ENCODE peak calls at places on chromosomes 5 and 9, in four cellular contexts. One of them, this sample, is unnamed.

GRCh38 chr5:59744531-59744992 is 149.0 kb downstream of the PDE4D start:
- DNase-seq in nephron progenitor cell: no peak
- DNase-seq in stimulated activated CD8-positive, alpha-beta memory T cell treated with anti-CD3 and anti-CD28 coated beads, Interleukin-12 subunit alpha, Interleukin-12 subunit beta, amount 100 ng/mL, for 1 hour: no peak
- DNase-seq in Right ventricle myocardium superior: no peak
- DNase-seq in this sample: no peak

GRCh38 chr9:37984278-37984671 is 80.3 kb upstream of the SLC25A51 start:
- DNase-seq in nephron progenitor cell: no peak
- DNase-seq in stimulated activated CD8-positive, alpha-beta memory T cell treated with anti-CD3 and anti-CD28 coated beads, Interleukin-12 subunit alpha, Interleukin-12 subunit beta, amount 100 ng/mL, for 1 hour: no peak
- DNase-seq in Right ventricle myocardium superior: no peak
- DNase-seq in this sample: no peak

GRCh38 chr5:176692326-176692725 is 45.0 kb downstream of the TSPAN17 start:
- DNase-seq in nephron progenitor cell: no peak
- DNase-seq in stimulated activated CD8-positive, alpha-beta memory T cell treated with anti-CD3 and anti-CD28 coated beads, Interleukin-12 subunit alpha, Interleukin-12 subunit beta, amount 100 ng/mL, for 1 hour: no peak
- DNase-seq in Right ventricle myocardium superior: no peak
- DNase-seq in this sample: no peak

GRCh38 chr9:133107961-133108793 is 12.9 kb downstream of the RALGDS start:
- DNase-seq in nephron progenitor cell: no peak
- DNase-seq in stimulated activated CD8-positive, alpha-beta memory T cell treated with anti-CD3 and anti-CD28 coated beads, Interleukin-12 subunit alpha, Interleukin-12 subunit beta, amount 100 ng/mL, for 1 hour: no peak
- DNase-seq in Right ventricle myocardium superior: peak; percentile 27
- DNase-seq in this sample: no peak

GRCh38 chr9:69174645-69175487 is 789 bp downstream of the TJP2 start:
- DNase-seq in nephron progenitor cell: peak; percentile 50
- DNase-seq in stimulated activated CD8-positive, alpha-beta memory T cell treated with anti-CD3 and anti-CD28 coated beads, Interleukin-12 subunit alpha, Interleukin-12 subunit beta, amount 100 ng/mL, for 1 hour: no peak
- DNase-seq in Right ventricle myocardium superior: no peak
- DNase-seq in this sample: no peak

GRCh38 chr9:128333368-128333969 is 6.9 kb upstream of the SLC27A4 start:
- DNase-seq in nephron progenitor cell: peak; percentile 27
- DNase-seq in stimulated activated CD8-positive, alpha-beta memory T cell treated with anti-CD3 and anti-CD28 coated beads, Interleukin-12 subunit alpha, Interleukin-12 subunit beta, amount 100 ng/mL, for 1 hour: no peak
- DNase-seq in Right ventricle myocardium superior: no peak
- DNase-seq in this sample: no peak

GRCh38 chr5:179668404-179668803 is 12.4 kb downstream of the CBY3 start:
- DNase-seq in nephron progenitor cell: peak; percentile 58
- DNase-seq in stimulated activated CD8-positive, alpha-beta memory T cell treated with anti-CD3 and anti-CD28 coated beads, Interleukin-12 subunit alpha, Interleukin-12 subunit beta, amount 100 ng/mL, for 1 hour: no peak
- DNase-seq in Right ventricle myocardium superior: peak; percentile 44
- DNase-seq in this sample: no peak

GRCh38 chr9:95100071-95100627 is 217.4 kb downstream of the FANCC start:
- DNase-seq in nephron progenitor cell: no peak
- DNase-seq in stimulated activated CD8-positive, alpha-beta memory T cell treated with anti-CD3 and anti-CD28 coated beads, Interleukin-12 subunit alpha, Interleukin-12 subunit beta, amount 100 ng/mL, for 1 hour: no peak
- DNase-seq in Right ventricle myocardium superior: no peak
- DNase-seq in this sample: no peak

GRCh38 chr5:72955143-72955767 is 586 bp upstream of the FCHO2 start:
- DNase-seq in nephron progenitor cell: peak; percentile 58
- DNase-seq in stimulated activated CD8-positive, alpha-beta memory T cell treated with anti-CD3 and anti-CD28 coated beads, Interleukin-12 subunit alpha, Interleukin-12 subunit beta, amount 100 ng/mL, for 1 hour: peak; percentile 1
- DNase-seq in Right ventricle myocardium superior: peak; percentile 92
- DNase-seq in this sample: no peak

GRCh38 chr5:97967292-97967691 is 784.2 kb upstream of the RIOK2 start:
- DNase-seq in nephron progenitor cell: no peak
- DNase-seq in stimulated activated CD8-positive, alpha-beta memory T cell treated with anti-CD3 and anti-CD28 coated beads, Interleukin-12 subunit alpha, Interleukin-12 subunit beta, amount 100 ng/mL, for 1 hour: no peak
- DNase-seq in Right ventricle myocardium superior: no peak
- DNase-seq in this sample: no peak

GRCh38 chr9:116792271-116792670 is 105.2 kb downstream of the TRIM32 start:
- DNase-seq in nephron progenitor cell: no peak
- DNase-seq in stimulated activated CD8-positive, alpha-beta memory T cell treated with anti-CD3 and anti-CD28 coated beads, Interleukin-12 subunit alpha, Interleukin-12 subunit beta, amount 100 ng/mL, for 1 hour: no peak
- DNase-seq in Right ventricle myocardium superior: no peak
- DNase-seq in this sample: no peak

GRCh38 chr9:88804289-88804596 is 187.0 kb upstream of the S1PR3 start:
- DNase-seq in nephron progenitor cell: no peak
- DNase-seq in stimulated activated CD8-positive, alpha-beta memory T cell treated with anti-CD3 and anti-CD28 coated beads, Interleukin-12 subunit alpha, Interleukin-12 subunit beta, amount 100 ng/mL, for 1 hour: no peak
- DNase-seq in Right ventricle myocardium superior: no peak
- DNase-seq in this sample: no peak

GRCh38 chr9:23322392-23322791 is 503.6 kb downstream of the ELAVL2 start:
- DNase-seq in nephron progenitor cell: no peak
- DNase-seq in stimulated activated CD8-positive, alpha-beta memory T cell treated with anti-CD3 and anti-CD28 coated beads, Interleukin-12 subunit alpha, Interleukin-12 subunit beta, amount 100 ng/mL, for 1 hour: no peak
- DNase-seq in Right ventricle myocardium superior: no peak
- DNase-seq in this sample: no peak

GRCh38 chr9:89038354-89039091 is 47.3 kb downstream of the S1PR3 start:
- DNase-seq in nephron progenitor cell: no peak
- DNase-seq in stimulated activated CD8-positive, alpha-beta memory T cell treated with anti-CD3 and anti-CD28 coated beads, Interleukin-12 subunit alpha, Interleukin-12 subunit beta, amount 100 ng/mL, for 1 hour: no peak
- DNase-seq in Right ventricle myocardium superior: no peak
- DNase-seq in this sample: no peak

GRCh38 chr5:174384509-174384947 is 339.0 kb downstream of the NSG2 start:
- DNase-seq in nephron progenitor cell: no peak
- DNase-seq in stimulated activated CD8-positive, alpha-beta memory T cell treated with anti-CD3 and anti-CD28 coated beads, Interleukin-12 subunit alpha, Interleukin-12 subunit beta, amount 100 ng/mL, for 1 hour: no peak
- DNase-seq in Right ventricle myocardium superior: no peak
- DNase-seq in this sample: no peak

GRCh38 chr9:7780261-7780988 is 19.2 kb downstream of the DMAC1 start:
- DNase-seq in nephron progenitor cell: no peak
- DNase-seq in stimulated activated CD8-positive, alpha-beta memory T cell treated with anti-CD3 and anti-CD28 coated beads, Interleukin-12 subunit alpha, Interleukin-12 subunit beta, amount 100 ng/mL, for 1 hour: no peak
- DNase-seq in Right ventricle myocardium superior: no peak
- DNase-seq in this sample: no peak

GRCh38 chr9:132116583-132116982 is 36.9 kb upstream of the MED27 start:
- DNase-seq in nephron progenitor cell: no peak
- DNase-seq in stimulated activated CD8-positive, alpha-beta memory T cell treated with anti-CD3 and anti-CD28 coated beads, Interleukin-12 subunit alpha, Interleukin-12 subunit beta, amount 100 ng/mL, for 1 hour: no peak
- DNase-seq in Right ventricle myocardium superior: no peak
- DNase-seq in this sample: no peak

GRCh38 chr9:111566234-111566633 is 33.2 kb downstream of the PTGR1 start:
- DNase-seq in nephron progenitor cell: no peak
- DNase-seq in stimulated activated CD8-positive, alpha-beta memory T cell treated with anti-CD3 and anti-CD28 coated beads, Interleukin-12 subunit alpha, Interleukin-12 subunit beta, amount 100 ng/mL, for 1 hour: no peak
- DNase-seq in Right ventricle myocardium superior: no peak
- DNase-seq in this sample: no peak

GRCh38 chr5:73495772-73496346 is 2.4 kb upstream of the BTF3 start:
- DNase-seq in nephron progenitor cell: no peak
- DNase-seq in stimulated activated CD8-positive, alpha-beta memory T cell treated with anti-CD3 and anti-CD28 coated beads, Interleukin-12 subunit alpha, Interleukin-12 subunit beta, amount 100 ng/mL, for 1 hour: no peak
- DNase-seq in Right ventricle myocardium superior: no peak
- DNase-seq in this sample: no peak

GRCh38 chr5:138105709-138106108 is 21.9 kb downstream of the WNT8A start:
- DNase-seq in nephron progenitor cell: no peak
- DNase-seq in stimulated activated CD8-positive, alpha-beta memory T cell treated with anti-CD3 and anti-CD28 coated beads, Interleukin-12 subunit alpha, Interleukin-12 subunit beta, amount 100 ng/mL, for 1 hour: no peak
- DNase-seq in Right ventricle myocardium superior: no peak
- DNase-seq in this sample: no peak

GRCh38 chr5:134136771-134137170 is 22.3 kb downstream of the TCF7 start:
- DNase-seq in nephron progenitor cell: peak; percentile 0
- DNase-seq in stimulated activated CD8-positive, alpha-beta memory T cell treated with anti-CD3 and anti-CD28 coated beads, Interleukin-12 subunit alpha, Interleukin-12 subunit beta, amount 100 ng/mL, for 1 hour: no peak
- DNase-seq in Right ventricle myocardium superior: peak; percentile 13
- DNase-seq in this sample: no peak

GRCh38 chr5:164302533-164303235 is 797.3 kb downstream of the MAT2B start:
- DNase-seq in nephron progenitor cell: no peak
- DNase-seq in stimulated activated CD8-positive, alpha-beta memory T cell treated with anti-CD3 and anti-CD28 coated beads, Interleukin-12 subunit alpha, Interleukin-12 subunit beta, amount 100 ng/mL, for 1 hour: no peak
- DNase-seq in Right ventricle myocardium superior: no peak
- DNase-seq in this sample: no peak

GRCh38 chr5:94396687-94397086 is 221.7 kb downstream of the KIAA0825 start:
- DNase-seq in nephron progenitor cell: no peak
- DNase-seq in stimulated activated CD8-positive, alpha-beta memory T cell treated with anti-CD3 and anti-CD28 coated beads, Interleukin-12 subunit alpha, Interleukin-12 subunit beta, amount 100 ng/mL, for 1 hour: no peak
- DNase-seq in Right ventricle myocardium superior: no peak
- DNase-seq in this sample: no peak

GRCh38 chr5:172855597-172856292 is 21.7 kb downstream of the ERGIC1 start:
- DNase-seq in nephron progenitor cell: no peak
- DNase-seq in stimulated activated CD8-positive, alpha-beta memory T cell treated with anti-CD3 and anti-CD28 coated beads, Interleukin-12 subunit alpha, Interleukin-12 subunit beta, amount 100 ng/mL, for 1 hour: no peak
- DNase-seq in Right ventricle myocardium superior: peak; percentile 73
- DNase-seq in this sample: no peak

GRCh38 chr5:178780581-178781498 is 50.4 kb upstream of the ZNF354A start:
- DNase-seq in nephron progenitor cell: no peak
- DNase-seq in stimulated activated CD8-positive, alpha-beta memory T cell treated with anti-CD3 and anti-CD28 coated beads, Interleukin-12 subunit alpha, Interleukin-12 subunit beta, amount 100 ng/mL, for 1 hour: no peak
- DNase-seq in Right ventricle myocardium superior: no peak
- DNase-seq in this sample: no peak

GRCh38 chr9:77063645-77064285 is 44.3 kb downstream of the FOXB2 start:
- DNase-seq in nephron progenitor cell: no peak
- DNase-seq in stimulated activated CD8-positive, alpha-beta memory T cell treated with anti-CD3 and anti-CD28 coated beads, Interleukin-12 subunit alpha, Interleukin-12 subunit beta, amount 100 ng/mL, for 1 hour: no peak
- DNase-seq in Right ventricle myocardium superior: no peak
- DNase-seq in this sample: no peak

GRCh38 chr5:158384535-158385421 is 525.8 kb upstream of the CLINT1 start:
- DNase-seq in nephron progenitor cell: no peak
- DNase-seq in stimulated activated CD8-positive, alpha-beta memory T cell treated with anti-CD3 and anti-CD28 coated beads, Interleukin-12 subunit alpha, Interleukin-12 subunit beta, amount 100 ng/mL, for 1 hour: no peak
- DNase-seq in Right ventricle myocardium superior: no peak
- DNase-seq in this sample: no peak

GRCh38 chr5:38329132-38329715 is 70.9 kb downstream of the EGFLAM start:
- DNase-seq in nephron progenitor cell: no peak
- DNase-seq in stimulated activated CD8-positive, alpha-beta memory T cell treated with anti-CD3 and anti-CD28 coated beads, Interleukin-12 subunit alpha, Interleukin-12 subunit beta, amount 100 ng/mL, for 1 hour: no peak
- DNase-seq in Right ventricle myocardium superior: no peak
- DNase-seq in this sample: no peak

GRCh38 chr9:134434896-134435506 is 108.7 kb downstream of the RXRA start:
- DNase-seq in nephron progenitor cell: no peak
- DNase-seq in stimulated activated CD8-positive, alpha-beta memory T cell treated with anti-CD3 and anti-CD28 coated beads, Interleukin-12 subunit alpha, Interleukin-12 subunit beta, amount 100 ng/mL, for 1 hour: no peak
- DNase-seq in Right ventricle myocardium superior: peak; percentile 97
- DNase-seq in this sample: no peak

GRCh38 chr9:101508203-101508602 is 25.4 kb upstream of the RNF20 start:
- DNase-seq in nephron progenitor cell: no peak
- DNase-seq in stimulated activated CD8-positive, alpha-beta memory T cell treated with anti-CD3 and anti-CD28 coated beads, Interleukin-12 subunit alpha, Interleukin-12 subunit beta, amount 100 ng/mL, for 1 hour: no peak
- DNase-seq in Right ventricle myocardium superior: no peak
- DNase-seq in this sample: no peak

GRCh38 chr5:90221947-90222346 is 187.6 kb downstream of the CETN3 start:
- DNase-seq in nephron progenitor cell: no peak
- DNase-seq in stimulated activated CD8-positive, alpha-beta memory T cell treated with anti-CD3 and anti-CD28 coated beads, Interleukin-12 subunit alpha, Interleukin-12 subunit beta, amount 100 ng/mL, for 1 hour: no peak
- DNase-seq in Right ventricle myocardium superior: no peak
- DNase-seq in this sample: no peak

GRCh38 chr5:20617876-20618275 is 629.9 kb upstream of the CDH18 start:
- DNase-seq in nephron progenitor cell: no peak
- DNase-seq in stimulated activated CD8-positive, alpha-beta memory T cell treated with anti-CD3 and anti-CD28 coated beads, Interleukin-12 subunit alpha, Interleukin-12 subunit beta, amount 100 ng/mL, for 1 hour: no peak
- DNase-seq in Right ventricle myocardium superior: no peak
- DNase-seq in this sample: no peak

GRCh38 chr9:29685531-29685930 is 2112.2 kb upstream of the C9orf72 start:
- DNase-seq in nephron progenitor cell: no peak
- DNase-seq in stimulated activated CD8-positive, alpha-beta memory T cell treated with anti-CD3 and anti-CD28 coated beads, Interleukin-12 subunit alpha, Interleukin-12 subunit beta, amount 100 ng/mL, for 1 hour: no peak
- DNase-seq in Right ventricle myocardium superior: no peak
- DNase-seq in this sample: no peak